ENCODE peak calls at places on chromosomes 5 and 9, in five cellular contexts. Z is activated CD4-positive, alpha-beta T cell treated with anti-CD3 and anti-CD28 coated beads, Interleukin-2, amount 50 U/mL, for 48 hours; L is HT-29; F is progenitor cell of endocrine pancreas; N is stimulated activated naive CD8-positive, alpha-beta T cell treated with anti-CD3 and anti-CD28 coated beads, Interleukin-15, Interleukin-2, amounts not matched to agents 100 U/mL and 50 U/mL, for 24 hours. H is an unnamed sample.

GRCh38 chr5:55392669-55393068 is 84.9 kb downstream of the MTREX start:
- DNase-seq in F (no peak), L (no peak), N (no peak), Z (no peak), H (no peak)

GRCh38 chr5:43396762-43397304 is 15.4 kb downstream of the CCL28 start:
- DNase-seq in F (no peak), Z (peak; percentile 69), L (peak; percentile 69), N (peak; percentile 76), H (no peak)

GRCh38 chr9:106737516-106737915 is 125.5 kb upstream of the ZNF462 start:
- DNase-seq in N (no peak), Z (no peak), F (no peak), L (no peak), H (no peak)

GRCh38 chr5:179186801-179187200 is 126.6 kb downstream of the ZNF354C start:
- DNase-seq in Z (no peak), L (no peak), N (no peak), F (no peak), H (no peak)

GRCh38 chr9:3880851-3881250 is 355.1 kb upstream of the RFX3 start:
- DNase-seq in N (no peak), L (no peak), F (no peak), Z (no peak), H (no peak)

GRCh38 chr9:17531642-17532254 is 47.1 kb upstream of the SH3GL2 start:
- DNase-seq in Z (peak; percentile 20), N (peak; percentile 30), L (peak; percentile 50), F (no peak), H (no peak)

GRCh38 chr9:123957168-123957721 is 27.3 kb upstream of the DENND1A start:
- DNase-seq in N (no peak), L (peak; percentile 12), Z (no peak), F (no peak), H (no peak)

GRCh38 chr5:132228241-132229035 is 785 bp upstream of the P4HA2 start:
- DNase-seq in F (no peak), L (no peak), N (no peak), Z (no peak), H (no peak)

GRCh38 chr5:11468334-11469039 is 435.8 kb downstream of the CTNND2 start:
- DNase-seq in F (no peak), N (no peak), L (no peak), Z (no peak), H (no peak)

GRCh38 chr9:135592331-135592590 is 30.7 kb downstream of the PAEP start:
- DNase-seq in F (no peak), N (no peak), L (no peak), Z (no peak), H (no peak)

GRCh38 chr5:153752890-153753289 is 262.4 kb downstream of the GRIA1 start:
- DNase-seq in L (no peak), F (no peak), Z (no peak), N (no peak), H (no peak)

GRCh38 chr5:179385892-179386291 is 40.6 kb upstream of the ADAMTS2 start:
- DNase-seq in Z (no peak), N (no peak), F (no peak), L (no peak), H (no peak)

GRCh38 chr9:115466784-115467183 is 348.8 kb upstream of the TNC start:
- DNase-seq in F (no peak), L (no peak), N (no peak), Z (no peak), H (no peak)

GRCh38 chr9:36575411-36575882 is 2.8 kb downstream of the MELK start:
- DNase-seq in F (no peak), Z (no peak), N (no peak), L (no peak), H (no peak)

GRCh38 chr5:169350759-169351240 is 49.9 kb upstream of the SLIT3 start:
- DNase-seq in Z (no peak), L (no peak), N (no peak), F (no peak), H (no peak)

GRCh38 chr9:88974641-88975040 is 16.6 kb upstream of the S1PR3 start:
- DNase-seq in L (no peak), Z (no peak), N (no peak), F (no peak), H (no peak)

GRCh38 chr5:41176952-41177351 is 36.4 kb downstream of the C6 start:
- DNase-seq in Z (no peak), L (no peak), F (no peak), N (no peak), H (no peak)

GRCh38 chr9:8733096-8733954 is 933.7 kb upstream of the DMAC1 start:
- DNase-seq in L (no peak), Z (no peak), N (no peak), F (no peak), H (peak; percentile 65)

GRCh38 chr9:136840140-136840876 is 2.0 kb upstream of the AJM1 start:
- DNase-seq in F (no peak), N (no peak), Z (no peak), L (peak; percentile 70), H (no peak)

GRCh38 chr5:59744531-59744992 is 149.0 kb downstream of the PDE4D start:
- DNase-seq in F (no peak), L (no peak), N (no peak), Z (no peak), H (peak; percentile 75)

GRCh38 chr9:119963798-119964372 is 594.6 kb upstream of the BRINP1 start:
- DNase-seq in F (peak; percentile 12), L (peak; percentile 17), N (no peak), Z (no peak), H (no peak)